ENCODE peak calls at places on chromosome 1, in six cellular contexts. H, U, Q, A, P and W are unnamed samples.
A peak's percentile ranks its signal among the peaks of the same experiment; 100 is the strongest.

GRCh38 chr1:246784621-246785535 is 60.7 kb downstream of the SCCPDH start:
- DNase-seq in H (peak; percentile 29), U (no peak), Q (no peak), A (no peak), P (no peak), W (no peak)

GRCh38 chr1:37255111-37255795 is 219.1 kb upstream of the ZC3H12A start:
- DNase-seq in H (no peak), U (no peak), Q (peak; percentile 62), A (no peak), P (peak; percentile 24), W (no peak)

GRCh38 chr1:4380564-4381168 is 273.7 kb upstream of the AJAP1 start:
- DNase-seq in H (no peak), U (no peak), Q (no peak), A (no peak), P (no peak), W (no peak)

GRCh38 chr1:233289676-233290075 is 5.8 kb downstream of the PCNX2 start:
- DNase-seq in H (no peak), U (no peak), Q (no peak), A (no peak), P (no peak), W (no peak)

GRCh38 chr1:168443899-168444298 is 99.9 kb downstream of the XCL2 start:
- DNase-seq in H (no peak), U (no peak), Q (no peak), A (no peak), P (no peak), W (no peak)

GRCh38 chr1:94922756-94923465 is 4.0 kb downstream of the CNN3 start:
- DNase-seq in H (no peak), U (no peak), Q (no peak), A (no peak), P (no peak), W (no peak)

GRCh38 chr1:201022178-201022823 is 1.2 kb downstream of the KIF21B start:
- DNase-seq in H (no peak), U (no peak), Q (no peak), A (no peak), P (no peak), W (no peak)

GRCh38 chr1:245201827-245202226 is 47.0 kb downstream of the KIF26B start:
- DNase-seq in H (no peak), U (no peak), Q (no peak), A (no peak), P (no peak), W (no peak)

GRCh38 chr1:244361764-244362473 is 89.8 kb downstream of the ADSS2 start:
- DNase-seq in H (no peak), U (no peak), Q (peak; percentile 79), A (no peak), P (no peak), W (no peak)

GRCh38 chr1:93567255-93567918 is 114.2 kb downstream of the BCAR3 start:
- DNase-seq in H (no peak), U (peak; percentile 24), Q (peak; percentile 24), A (peak; percentile 83), P (no peak), W (no peak)
- H3K36me3 ChIP-seq in H (peaks cover 98% of the 10 kb centered on the region), U (peaks cover 76% of the 10 kb centered on the region), Q (peaks cover 2% of the 10 kb centered on the region), A (peaks cover 45% of the 10 kb centered on the region), P (peaks cover 99% of the 10 kb centered on the region), W (peaks cover 46% of the 10 kb centered on the region)

GRCh38 chr1:119682141-119682540 is 29.6 kb upstream of the PHGDH start:
- DNase-seq in H (no peak), U (no peak), Q (no peak), A (no peak), P (no peak), W (no peak)
- H3K4me1 ChIP-seq in H (peaks cover 3% of the 10 kb centered on the region), U (no peaks in the 10 kb centered on the region), Q (peaks cover 4% of the 10 kb centered on the region), A (no peaks in the 10 kb centered on the region), P (no peaks in the 10 kb centered on the region), W (peaks cover under 1% of the 10 kb centered on the region)

DNA sequence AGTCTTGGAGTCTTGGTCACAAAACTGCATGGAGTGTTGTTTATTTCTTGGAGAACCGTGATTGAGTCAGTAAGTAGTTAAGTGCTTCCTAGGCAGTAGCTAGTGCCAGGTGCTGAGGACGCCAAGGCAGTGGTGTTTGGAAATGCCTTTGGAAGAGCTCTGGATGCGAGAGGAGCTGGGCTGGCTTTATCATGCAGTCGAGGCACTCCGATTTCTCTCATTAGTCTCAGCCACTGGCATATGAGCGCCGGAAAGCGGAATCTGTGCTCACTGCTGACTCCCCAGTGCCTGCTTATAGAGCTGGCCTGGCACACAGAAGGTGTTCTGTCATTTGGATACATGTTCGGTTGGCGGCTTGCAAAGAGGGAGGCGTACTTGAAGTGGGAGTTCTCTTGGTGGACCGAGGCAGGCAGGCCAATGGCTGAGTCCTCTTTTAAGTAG is 3.6 kb downstream of the TENT5C start:
- DNase-seq in H (no peak), U (peak; percentile 44), Q (no peak), A (peak; percentile 72), P (peak; percentile 43), W (peak; percentile 85)
- H3K4me3 ChIP-seq in H (no peak overlapping the region), U (peak overlapping the region; percentile 87), Q (peak overlapping the region; percentile 11), A (peak overlapping the region; percentile 5), P (peak overlapping the region; percentile 1), W (peak overlapping the region; percentile 23)

DNA sequence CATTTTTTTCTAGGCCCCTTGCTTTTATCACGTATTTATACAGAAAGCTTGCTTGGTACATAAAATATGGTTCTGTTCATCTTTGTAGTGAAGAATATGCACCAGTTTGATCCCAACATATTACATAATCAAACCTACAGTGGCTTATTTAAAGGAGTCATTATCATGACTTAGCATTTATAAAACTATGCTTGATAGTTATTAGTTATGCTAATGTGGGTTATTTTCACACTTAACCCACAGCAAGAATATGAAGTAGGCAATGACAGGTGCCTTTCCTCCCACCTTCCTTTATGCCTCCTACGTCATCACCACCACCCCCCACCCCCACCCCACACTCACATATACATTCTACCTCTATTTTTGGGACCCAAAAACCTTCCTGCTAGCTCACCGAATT is 19.8 kb downstream of the CAP1 start:
- DNase-seq in H (no peak), U (no peak), Q (no peak), A (no peak), P (no peak), W (no peak)
- H3K36me3 ChIP-seq in H (peaks cover 63% of the 10 kb centered on the region), U (peaks cover 55% of the 10 kb centered on the region), Q (no peaks in the 10 kb centered on the region), A (peaks cover 58% of the 10 kb centered on the region), P (peaks cover 65% of the 10 kb centered on the region), W (no peaks in the 10 kb centered on the region)

DNA sequence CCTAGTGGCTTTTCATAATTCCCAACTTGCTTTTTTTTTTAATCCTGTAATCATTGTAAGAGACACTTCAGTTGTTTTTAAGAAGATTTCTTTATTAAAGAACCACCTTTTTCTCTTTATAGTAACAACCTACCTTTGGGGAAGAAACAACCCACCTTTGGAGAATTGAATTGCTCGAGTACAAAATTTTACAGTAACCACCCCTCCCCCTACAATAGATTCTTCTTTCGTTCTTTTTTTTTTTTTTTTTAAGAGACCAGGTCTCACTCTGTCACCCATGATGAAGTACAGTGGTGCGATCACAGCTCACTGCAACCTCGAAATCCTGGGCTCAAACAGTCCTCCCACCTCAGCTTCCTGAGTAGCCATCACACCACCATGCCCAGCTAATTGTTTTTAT is 2.1 kb upstream of the LRRC40 start:
- DNase-seq in H (no peak), U (no peak), Q (no peak), A (no peak), P (no peak), W (no peak)
- H3K4me1 ChIP-seq in H (peaks cover 67% of the 10 kb centered on the region), U (peaks cover 83% of the 10 kb centered on the region), Q (no peaks in the 10 kb centered on the region), A (no peaks in the 10 kb centered on the region), P (peaks cover 45% of the 10 kb centered on the region), W (peaks cover 67% of the 10 kb centered on the region)

GRCh38 chr1:2583871-2584341 is 2.7 kb upstream of the PRXL2B start:
- DNase-seq in H (no peak), U (no peak), Q (no peak), A (no peak), P (no peak), W (no peak)
- H3K4me3 ChIP-seq in H (no peak overlapping the region), U (no peak overlapping the region), Q (no peak overlapping the region), A (no peak overlapping the region), P (no peak overlapping the region), W (no peak overlapping the region)